ENCODE peak calls at places on chromosome 18, in seven cellular contexts. R, J, B, I, N, L and K are unnamed samples.
A peak's percentile ranks its signal among the peaks of the same experiment; 100 is the strongest.

GRCh38 chr18:629303-630150 is 27.9 kb upstream of the TYMS start:
- DNase-seq in R (no peak), J (peak; percentile 17), B (no peak), I (no peak), N (no peak), L (no peak), K (no peak)

GRCh38 chr18:46448347-46448746 is 208.7 kb downstream of the LOXHD1 start:
- DNase-seq in R (no peak), J (no peak), B (no peak), I (no peak), N (no peak), L (no peak), K (no peak)

GRCh38 chr18:43046324-43046723 is 69.2 kb downstream of the RIT2 start:
- DNase-seq in R (no peak), J (no peak), B (no peak), I (no peak), N (no peak), L (no peak), K (no peak)

GRCh38 chr18:58038063-58038462 is 6.0 kb upstream of the NEDD4L start:
- DNase-seq in R (no peak), J (peak; percentile 72), B (no peak), I (no peak), N (no peak), L (no peak), K (no peak)

GRCh38 chr18:73688161-73688560 is 459.5 kb downstream of the FBXO15 start:
- DNase-seq in R (no peak), J (no peak), B (no peak), I (no peak), N (no peak), L (no peak), K (no peak)

GRCh38 chr18:75269140-75269676 is 58.6 kb downstream of the TSHZ1 start:
- DNase-seq in R (no peak), J (no peak), B (peak; percentile 79), I (no peak), N (no peak), L (no peak), K (no peak)

GRCh38 chr18:24271381-24272331 is 126.0 kb downstream of the OSBPL1A start:
- DNase-seq in R (peak; percentile 91), J (peak; percentile 3), B (no peak), I (no peak), N (peak; percentile 16), L (peak; percentile 96), K (peak; percentile 44)

GRCh38 chr18:70058916-70059315 is 111.2 kb upstream of the CD226 start:
- DNase-seq in R (no peak), J (no peak), B (no peak), I (no peak), N (no peak), L (no peak), K (no peak)

GRCh38 chr18:75548353-75548752 is 120.8 kb upstream of the SMIM21 start:
- DNase-seq in R (no peak), J (peak; percentile 21), B (peak; percentile 80), I (no peak), N (no peak), L (no peak), K (no peak)

GRCh38 chr18:60693426-60693825 is 320.9 kb upstream of the MC4R start:
- DNase-seq in R (no peak), J (no peak), B (no peak), I (no peak), N (no peak), L (no peak), K (no peak)

GRCh38 chr18:9287037-9287436 is 47.5 kb upstream of the TWSG1 start:
- DNase-seq in R (no peak), J (no peak), B (no peak), I (no peak), N (no peak), L (no peak), K (no peak)

GRCh38 chr18:68766433-68766832 is 31.4 kb upstream of the CCDC102B start:
- DNase-seq in R (no peak), J (no peak), B (no peak), I (no peak), N (no peak), L (no peak), K (no peak)

GRCh38 chr18:62988467-62988866 is 273.1 kb downstream of the PHLPP1 start:
- DNase-seq in R (peak; percentile 15), J (no peak), B (no peak), I (no peak), N (no peak), L (no peak), K (no peak)

GRCh38 chr18:48817021-48817461 is 133.7 kb downstream of the SMAD7 start:
- DNase-seq in R (no peak), J (no peak), B (no peak), I (no peak), N (no peak), L (no peak), K (no peak)

GRCh38 chr18:34543356-34543755 is 166.7 kb upstream of the DTNA start:
- DNase-seq in R (no peak), J (no peak), B (no peak), I (no peak), N (no peak), L (no peak), K (no peak)

GRCh38 chr18:58043452-58044369 is at the start of gene NEDD4L:
- DNase-seq in R (peak; percentile 92), J (peak; percentile 76), B (peak; percentile 76), I (peak; percentile 60), N (peak; percentile 77), L (peak; percentile 20), K (peak; percentile 68)

GRCh38 chr18:53458944-53459580 is 765.4 kb downstream of the MBD2 start:
- DNase-seq in R (peak; percentile 61), J (no peak), B (peak; percentile 37), I (no peak), N (no peak), L (no peak), K (no peak)

GRCh38 chr18:79211844-79212243 is 142.7 kb downstream of the ATP9B start:
- DNase-seq in R (no peak), J (no peak), B (no peak), I (no peak), N (no peak), L (no peak), K (no peak)

GRCh38 chr18:37551249-37551648 is 14.3 kb downstream of the CELF4 start:
- DNase-seq in R (no peak), J (no peak), B (no peak), I (no peak), N (no peak), L (no peak), K (no peak)

GRCh38 chr18:68489018-68489792 is 225.7 kb downstream of the TMX3 start:
- DNase-seq in R (no peak), J (no peak), B (no peak), I (no peak), N (no peak), L (no peak), K (no peak)

GRCh38 chr18:51020536-51020935 is 9.5 kb upstream of the SMAD4 start:
- DNase-seq in R (no peak), J (no peak), B (peak; percentile 55), I (no peak), N (no peak), L (no peak), K (no peak)

GRCh38 chr18:63775166-63775730 is at the start of gene SERPINB7:
- DNase-seq in R (no peak), J (no peak), B (no peak), I (no peak), N (no peak), L (no peak), K (no peak)

GRCh38 chr18:7447629-7448028 is 119.5 kb upstream of the PTPRM start:
- DNase-seq in R (no peak), J (no peak), B (no peak), I (no peak), N (no peak), L (no peak), K (no peak)

GRCh38 chr18:62436636-62437519 is 85.9 kb upstream of the ZCCHC2 start:
- DNase-seq in R (peak; percentile 89), J (no peak), B (no peak), I (no peak), N (no peak), L (no peak), K (peak; percentile 92)

GRCh38 chr18:51153659-51154371 is 43.7 kb downstream of the MEX3C start:
- DNase-seq in R (no peak), J (no peak), B (no peak), I (peak; percentile 20), N (peak; percentile 60), L (no peak), K (no peak)

GRCh38 chr18:36663312-36663711 is 165.5 kb downstream of the TPGS2 start:
- DNase-seq in R (no peak), J (no peak), B (no peak), I (no peak), N (no peak), L (no peak), K (no peak)

GRCh38 chr18:66993492-66993891 is 389.6 kb upstream of the CDH19 start:
- DNase-seq in R (no peak), J (no peak), B (no peak), I (no peak), N (no peak), L (no peak), K (no peak)

GRCh38 chr18:39596216-39596615 is 2030.6 kb upstream of the CELF4 start:
- DNase-seq in R (no peak), J (no peak), B (no peak), I (no peak), N (no peak), L (no peak), K (no peak)

GRCh38 chr18:67694787-67695186 is 178.3 kb upstream of the DSEL start:
- DNase-seq in R (no peak), J (no peak), B (no peak), I (no peak), N (no peak), L (no peak), K (no peak)